ENCODE peak calls at places on chromosomes 11 and 22, in seven cellular contexts. N, B, A, C, I, U and K are unnamed samples.
A peak's percentile ranks its signal among the peaks of the same experiment; 100 is the strongest.

GRCh38 chr11:106422585-106422984 is 345.1 kb downstream of the AASDHPPT start:
- DNase-seq in U (no peak), I (no peak), N (no peak), C (no peak), A (no peak), B (no peak), K (no peak)

GRCh38 chr11:10605941-10606381 is 37.5 kb upstream of the LYVE1 start:
- DNase-seq in U (no peak), N (peak; percentile 60), B (no peak), A (peak; percentile 70), I (no peak), C (peak; percentile 55), K (peak; percentile 69)

GRCh38 chr11:95641506-95641905 is 148.1 kb downstream of the FAM76B start:
- DNase-seq in I (no peak), C (no peak), N (no peak), U (no peak), B (peak; percentile 57), A (peak; percentile 36), K (peak; percentile 67)

GRCh38 chr22:48251629-48252028 is 1489.2 kb downstream of the TBC1D22A start:
- DNase-seq in I (no peak), A (no peak), B (no peak), U (no peak), C (no peak), N (no peak), K (no peak)

GRCh38 chr11:14789879-14790484 is 102.0 kb downstream of the CYP2R1 start:
- DNase-seq in A (no peak), C (no peak), U (no peak), B (no peak), I (no peak), N (no peak), K (no peak)

GRCh38 chr11:46049325-46049860 is 71.9 kb downstream of the PHF21A start:
- DNase-seq in A (no peak), I (no peak), C (no peak), N (no peak), U (no peak), B (no peak), K (no peak)

GRCh38 chr22:49362393-49362792 is 465.3 kb downstream of the BRD1 start:
- DNase-seq in N (no peak), B (no peak), I (no peak), U (no peak), A (no peak), C (no peak), K (peak; percentile 9)

GRCh38 chr11:278001-278951 is at the start of gene NLRP6:
- DNase-seq in N (no peak), A (no peak), B (peak; percentile 50), I (no peak), C (no peak), U (no peak), K (no peak)

GRCh38 chr22:44567846-44568493 is 69.9 kb upstream of the RTL6 start:
- DNase-seq in I (no peak), U (peak; percentile 50), B (peak; percentile 72), C (peak; percentile 57), N (no peak), A (no peak), K (no peak)

GRCh38 chr11:11010624-11011127 is 152.8 kb upstream of the ZBED5 start:
- DNase-seq in B (no peak), A (peak; percentile 39), C (peak; percentile 69), U (no peak), N (peak; percentile 31), I (no peak), K (no peak)

GRCh38 chr22:40040927-40041326 is 46.2 kb downstream of the FAM83F start:
- DNase-seq in A (no peak), N (peak; percentile 33), U (no peak), C (no peak), I (peak; percentile 82), B (no peak), K (no peak)

GRCh38 chr11:116148056-116148455 is 624.7 kb downstream of the BUD13 start:
- DNase-seq in A (no peak), U (no peak), I (no peak), B (no peak), N (no peak), C (peak; percentile 75), K (peak; percentile 20)

GRCh38 chr11:103985041-103985440 is 51.4 kb upstream of the DDI1 start:
- DNase-seq in N (no peak), I (no peak), U (no peak), B (no peak), C (no peak), A (no peak), K (no peak)

GRCh38 chr11:103988595-103988969 is 47.9 kb upstream of the DDI1 start:
- DNase-seq in C (no peak), N (no peak), U (no peak), I (no peak), B (no peak), A (no peak), K (no peak)

GRCh38 chr11:103993502-103993901 is 42.9 kb upstream of the DDI1 start:
- DNase-seq in I (no peak), N (no peak), U (no peak), A (no peak), B (no peak), C (no peak), K (no peak)

GRCh38 chr11:103987631-103988594 is 48.5 kb upstream of the DDI1 start:
- DNase-seq in N (no peak), U (no peak), B (no peak), I (no peak), C (peak; percentile 56), A (no peak), K (no peak)
- TF ChIP-seq CTCF in N (no peak), U (no peak), B (no peak), I (no peak), C (no peak), A (no peak), K (no peak)

GRCh38 chr11:43518407-43519165 is 159.9 kb downstream of the TTC17 start:
- DNase-seq in A (no peak), B (no peak), C (no peak), U (no peak), I (no peak), N (no peak), K (no peak)

GRCh38 chr11:43517518-43517917 is 158.8 kb downstream of the TTC17 start:
- DNase-seq in I (no peak), N (no peak), B (no peak), A (no peak), C (no peak), U (no peak), K (no peak)

GRCh38 chr11:43523632-43524031 is 156.9 kb upstream of the HSD17B12 start:
- DNase-seq in B (no peak), A (no peak), N (no peak), I (no peak), C (no peak), U (no peak), K (no peak)

GRCh38 chr11:43516316-43516820 is 157.6 kb downstream of the TTC17 start:
- DNase-seq in U (no peak), A (no peak), I (peak; percentile 55), C (peak; percentile 46), N (no peak), B (no peak), K (no peak)

GRCh38 chr11:43521471-43521870 is 159.1 kb upstream of the HSD17B12 start:
- DNase-seq in N (no peak), B (no peak), U (no peak), C (no peak), I (peak; percentile 49), A (no peak), K (no peak)
- H3K27ac ChIP-seq in N (no peak overlapping the region), B (no peak overlapping the region), U (no peak overlapping the region), C (no peak overlapping the region), I (no peak overlapping the region), A (no peak overlapping the region), K (no peak overlapping the region)

GRCh38 chr22:41334215-41334614 is 32.9 kb downstream of the ZC3H7B start:
- DNase-seq in A (peak; percentile 81), N (no peak), B (no peak), U (no peak), C (no peak), I (no peak), K (no peak)

GRCh38 chr22:41327124-41327523 is 25.8 kb downstream of the ZC3H7B start:
- DNase-seq in C (no peak), N (no peak), B (no peak), I (peak; percentile 59), U (no peak), A (peak; percentile 61), K (no peak)

GRCh38 chr22:41333806-41334205 is 32.5 kb downstream of the ZC3H7B start:
- DNase-seq in C (no peak), B (no peak), U (no peak), N (no peak), I (no peak), A (no peak), K (no peak)

GRCh38 chr22:41332217-41332616 is 30.9 kb downstream of the ZC3H7B start:
- DNase-seq in C (no peak), U (no peak), N (no peak), B (no peak), I (peak; percentile 63), A (no peak), K (no peak)

GRCh38 chr22:41330169-41330568 is 28.8 kb downstream of the ZC3H7B start:
- DNase-seq in U (no peak), A (no peak), I (no peak), N (no peak), C (no peak), B (no peak), K (no peak)
- H3K36me3 ChIP-seq in U (peaks cover 29% of the 10 kb centered on the region), A (peaks cover 15% of the 10 kb centered on the region), I (peaks cover 72% of the 10 kb centered on the region), N (peaks cover 3% of the 10 kb centered on the region), C (peaks cover 7% of the 10 kb centered on the region), B (peaks cover 51% of the 10 kb centered on the region), K (peaks cover 8% of the 10 kb centered on the region)

GRCh38 chr11:120126543-120126942 is 11.4 kb downstream of the TRIM29 start:
- DNase-seq in I (no peak), A (no peak), B (no peak), C (no peak), N (no peak), U (no peak), K (no peak)

GRCh38 chr11:120129570-120129969 is 8.3 kb downstream of the TRIM29 start:
- DNase-seq in U (no peak), B (no peak), C (no peak), A (peak; percentile 11), N (no peak), I (peak; percentile 58), K (no peak)

GRCh38 chr11:120130176-120130980 is 7.5 kb downstream of the TRIM29 start:
- DNase-seq in U (no peak), B (no peak), N (no peak), C (no peak), I (peak; percentile 45), A (peak; percentile 6), K (no peak)

GRCh38 chr11:120127236-120127635 is 10.7 kb downstream of the TRIM29 start:
- DNase-seq in B (no peak), U (no peak), N (no peak), C (no peak), I (peak; percentile 18), A (no peak), K (no peak)

DNA sequence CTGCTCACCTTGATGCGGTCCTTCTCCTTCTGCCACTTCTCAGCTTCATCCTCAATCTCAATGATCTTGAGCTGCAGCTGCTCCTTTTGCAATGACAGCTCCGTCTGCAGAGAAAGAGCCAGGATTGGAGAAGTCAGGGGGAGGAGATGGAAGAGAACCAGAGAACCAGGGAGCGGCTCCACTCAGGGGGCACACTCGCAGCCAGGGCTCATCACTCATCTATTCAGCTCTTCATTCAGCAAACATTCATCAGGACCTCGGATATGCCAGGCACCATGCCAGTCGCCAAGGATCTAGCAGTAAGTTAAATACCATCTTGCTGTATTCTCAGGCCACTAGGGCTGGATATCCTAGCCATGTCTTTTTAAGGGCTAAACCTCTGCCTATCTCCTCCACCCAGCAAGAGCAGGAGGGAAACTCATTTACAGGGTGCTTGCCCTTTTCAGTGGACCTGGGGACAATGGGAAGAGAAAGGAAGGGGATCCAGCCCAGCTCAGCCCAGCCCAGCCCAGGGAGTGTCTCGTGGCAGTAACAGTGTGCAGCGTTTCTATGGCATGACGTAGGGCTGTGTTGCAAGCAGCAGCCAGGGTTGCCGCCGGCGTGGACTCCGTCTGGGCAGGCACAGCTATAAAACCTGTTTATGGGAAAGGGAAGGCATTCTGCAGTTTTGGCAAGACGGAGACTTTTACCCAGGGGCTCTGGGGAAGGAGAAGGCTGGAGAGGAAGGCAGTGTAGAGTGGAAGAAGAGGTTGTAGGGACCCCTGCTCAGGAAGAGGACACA is 9.3 kb downstream of the TRIM29 start:
- DNase-seq in C (no peak), I (peak; percentile 82), N (no peak), A (peak; percentile 7), B (no peak), U (no peak), K (no peak)
- TF ChIP-seq CTCF in C (no peak), I (no peak), N (no peak), A (no peak), B (no peak), U (no peak), K (no peak)